ENCODE peak calls at places on chromosomes 7 and 10, in seven cellular contexts. One of them, this sample, is unnamed.

GRCh38 chr10:131848741-131849590 is 51.8 kb upstream of the PPP2R2D start:
- DNase-seq in NCI-H1092: no peak
- DNase-seq in tibial nerve: no peak
- DNase-seq in heart right ventricle: no peak
- DNase-seq in activated T-cell treated with anti-CD3 and anti-CD28 coated beads for 1 hour: no peak
- DNase-seq in amniotic epithelial cell: no peak
- DNase-seq in activated gamma-delta T cell: no peak
- DNase-seq in this sample: peak

GRCh38 chr7:2734761-2735571 is 47.0 kb downstream of the AMZ1 start:
- DNase-seq in NCI-H1092: peak
- DNase-seq in tibial nerve: no peak
- DNase-seq in heart right ventricle: peak
- DNase-seq in activated T-cell treated with anti-CD3 and anti-CD28 coated beads for 1 hour: no peak
- DNase-seq in amniotic epithelial cell: peak
- DNase-seq in activated gamma-delta T cell: no peak
- DNase-seq in this sample: peak

GRCh38 chr10:116756277-116756676 is 13.9 kb upstream of the HSPA12A start:
- DNase-seq in NCI-H1092: no peak
- DNase-seq in tibial nerve: no peak
- DNase-seq in heart right ventricle: no peak
- DNase-seq in activated T-cell treated with anti-CD3 and anti-CD28 coated beads for 1 hour: no peak
- DNase-seq in amniotic epithelial cell: no peak
- DNase-seq in activated gamma-delta T cell: no peak
- DNase-seq in this sample: no peak

GRCh38 chr10:129870042-129870757 is 93.9 kb downstream of the EBF3 start:
- DNase-seq in NCI-H1092: no peak
- DNase-seq in tibial nerve: no peak
- DNase-seq in heart right ventricle: no peak
- DNase-seq in activated T-cell treated with anti-CD3 and anti-CD28 coated beads for 1 hour: no peak
- DNase-seq in amniotic epithelial cell: no peak
- DNase-seq in activated gamma-delta T cell: no peak
- DNase-seq in this sample: no peak

GRCh38 chr7:29400435-29400834 is 163.2 kb upstream of the PRR15 start:
- DNase-seq in NCI-H1092: no peak
- DNase-seq in tibial nerve: no peak
- DNase-seq in heart right ventricle: no peak
- DNase-seq in activated T-cell treated with anti-CD3 and anti-CD28 coated beads for 1 hour: no peak
- DNase-seq in amniotic epithelial cell: no peak
- DNase-seq in activated gamma-delta T cell: no peak
- DNase-seq in this sample: no peak

GRCh38 chr7:111531993-111532392 is 30.3 kb downstream of the IMMP2L start:
- DNase-seq in NCI-H1092: no peak
- DNase-seq in tibial nerve: no peak
- DNase-seq in heart right ventricle: no peak
- DNase-seq in activated T-cell treated with anti-CD3 and anti-CD28 coated beads for 1 hour: no peak
- DNase-seq in amniotic epithelial cell: peak
- DNase-seq in activated gamma-delta T cell: no peak
- DNase-seq in this sample: no peak

GRCh38 chr10:79306644-79307220 is 40.5 kb upstream of the PPIF start:
- DNase-seq in NCI-H1092: no peak
- DNase-seq in tibial nerve: no peak
- DNase-seq in heart right ventricle: no peak
- DNase-seq in activated T-cell treated with anti-CD3 and anti-CD28 coated beads for 1 hour: no peak
- DNase-seq in amniotic epithelial cell: no peak
- DNase-seq in activated gamma-delta T cell: no peak
- DNase-seq in this sample: no peak

GRCh38 chr7:143979999-143980398 is 20.1 kb upstream of the OR6B1 start:
- DNase-seq in NCI-H1092: no peak
- DNase-seq in tibial nerve: no peak
- DNase-seq in heart right ventricle: no peak
- DNase-seq in activated T-cell treated with anti-CD3 and anti-CD28 coated beads for 1 hour: no peak
- DNase-seq in amniotic epithelial cell: no peak
- DNase-seq in activated gamma-delta T cell: no peak
- DNase-seq in this sample: no peak

GRCh38 chr10:116765549-116766162 is 23.3 kb upstream of the HSPA12A start:
- DNase-seq in NCI-H1092: no peak
- DNase-seq in tibial nerve: no peak
- DNase-seq in heart right ventricle: no peak
- DNase-seq in activated T-cell treated with anti-CD3 and anti-CD28 coated beads for 1 hour: peak
- DNase-seq in amniotic epithelial cell: no peak
- DNase-seq in activated gamma-delta T cell: no peak
- DNase-seq in this sample: no peak

GRCh38 chr7:86152926-86153325 is 490.8 kb upstream of the GRM3 start:
- DNase-seq in NCI-H1092: no peak
- DNase-seq in tibial nerve: no peak
- DNase-seq in heart right ventricle: no peak
- DNase-seq in activated T-cell treated with anti-CD3 and anti-CD28 coated beads for 1 hour: no peak
- DNase-seq in amniotic epithelial cell: no peak
- DNase-seq in activated gamma-delta T cell: no peak
- DNase-seq in this sample: no peak

GRCh38 chr10:114694735-114695134 is 36.7 kb upstream of the ABLIM1 start:
- DNase-seq in NCI-H1092: peak
- DNase-seq in tibial nerve: no peak
- DNase-seq in heart right ventricle: no peak
- DNase-seq in activated T-cell treated with anti-CD3 and anti-CD28 coated beads for 1 hour: peak
- DNase-seq in amniotic epithelial cell: peak
- DNase-seq in activated gamma-delta T cell: no peak
- DNase-seq in this sample: no peak

GRCh38 chr7:127391591-127392181 is 822 bp downstream of the ZNF800 start:
- DNase-seq in NCI-H1092: no peak
- DNase-seq in tibial nerve: no peak
- DNase-seq in heart right ventricle: peak
- DNase-seq in activated T-cell treated with anti-CD3 and anti-CD28 coated beads for 1 hour: peak
- DNase-seq in amniotic epithelial cell: peak
- DNase-seq in activated gamma-delta T cell: peak
- DNase-seq in this sample: no peak

GRCh38 chr10:52170776-52171175 is 143.3 kb upstream of the DKK1 start:
- DNase-seq in NCI-H1092: no peak
- DNase-seq in tibial nerve: no peak
- DNase-seq in heart right ventricle: no peak
- DNase-seq in activated T-cell treated with anti-CD3 and anti-CD28 coated beads for 1 hour: no peak
- DNase-seq in amniotic epithelial cell: no peak
- DNase-seq in activated gamma-delta T cell: no peak
- DNase-seq in this sample: no peak

GRCh38 chr10:86523348-86523747 is 1.8 kb upstream of the WAPL start:
- DNase-seq in NCI-H1092: no peak
- DNase-seq in tibial nerve: no peak
- DNase-seq in heart right ventricle: no peak
- DNase-seq in activated T-cell treated with anti-CD3 and anti-CD28 coated beads for 1 hour: no peak
- DNase-seq in amniotic epithelial cell: no peak
- DNase-seq in activated gamma-delta T cell: no peak
- DNase-seq in this sample: no peak

GRCh38 chr10:34319197-34319846 is 495.8 kb downstream of the PARD3 start:
- DNase-seq in NCI-H1092: peak
- DNase-seq in tibial nerve: no peak
- DNase-seq in heart right ventricle: peak
- DNase-seq in activated T-cell treated with anti-CD3 and anti-CD28 coated beads for 1 hour: no peak
- DNase-seq in amniotic epithelial cell: peak
- DNase-seq in activated gamma-delta T cell: no peak
- DNase-seq in this sample: peak

GRCh38 chr7:95527033-95527775 is 41.5 kb downstream of the ASB4 start:
- DNase-seq in NCI-H1092: peak
- DNase-seq in tibial nerve: peak
- DNase-seq in heart right ventricle: peak
- DNase-seq in activated T-cell treated with anti-CD3 and anti-CD28 coated beads for 1 hour: no peak
- DNase-seq in amniotic epithelial cell: peak
- DNase-seq in activated gamma-delta T cell: no peak
- DNase-seq in this sample: no peak

GRCh38 chr10:56547163-56547562 is 186.1 kb upstream of the ZWINT start:
- DNase-seq in NCI-H1092: peak
- DNase-seq in tibial nerve: no peak
- DNase-seq in heart right ventricle: no peak
- DNase-seq in activated T-cell treated with anti-CD3 and anti-CD28 coated beads for 1 hour: no peak
- DNase-seq in amniotic epithelial cell: no peak
- DNase-seq in activated gamma-delta T cell: no peak
- DNase-seq in this sample: no peak

GRCh38 chr10:91350651-91351081 is 59.5 kb upstream of the HECTD2 start:
- DNase-seq in NCI-H1092: no peak
- DNase-seq in tibial nerve: no peak
- DNase-seq in heart right ventricle: no peak
- DNase-seq in activated T-cell treated with anti-CD3 and anti-CD28 coated beads for 1 hour: no peak
- DNase-seq in amniotic epithelial cell: no peak
- DNase-seq in activated gamma-delta T cell: no peak
- DNase-seq in this sample: no peak

GRCh38 chr7:1223196-1224092 is 9.2 kb upstream of the UNCX start:
- DNase-seq in NCI-H1092: no peak
- DNase-seq in tibial nerve: no peak
- DNase-seq in heart right ventricle: no peak
- DNase-seq in activated T-cell treated with anti-CD3 and anti-CD28 coated beads for 1 hour: no peak
- DNase-seq in amniotic epithelial cell: no peak
- DNase-seq in activated gamma-delta T cell: no peak
- DNase-seq in this sample: no peak

GRCh38 chr10:92123031-92123450 is 167.8 kb downstream of the CPEB3 start:
- DNase-seq in NCI-H1092: no peak
- DNase-seq in tibial nerve: no peak
- DNase-seq in heart right ventricle: no peak
- DNase-seq in activated T-cell treated with anti-CD3 and anti-CD28 coated beads for 1 hour: no peak
- DNase-seq in amniotic epithelial cell: no peak
- DNase-seq in activated gamma-delta T cell: no peak
- DNase-seq in this sample: no peak

GRCh38 chr7:48389977-48390376 is 218.7 kb downstream of the ABCA13 start:
- DNase-seq in NCI-H1092: no peak
- DNase-seq in tibial nerve: peak
- DNase-seq in heart right ventricle: no peak
- DNase-seq in activated T-cell treated with anti-CD3 and anti-CD28 coated beads for 1 hour: no peak
- DNase-seq in amniotic epithelial cell: peak
- DNase-seq in activated gamma-delta T cell: no peak
- DNase-seq in this sample: no peak

GRCh38 chr7:786472-787255 is 45.6 kb upstream of the SUN1 start:
- DNase-seq in NCI-H1092: peak
- DNase-seq in tibial nerve: peak
- DNase-seq in heart right ventricle: peak
- DNase-seq in activated T-cell treated with anti-CD3 and anti-CD28 coated beads for 1 hour: peak
- DNase-seq in amniotic epithelial cell: peak
- DNase-seq in activated gamma-delta T cell: no peak
- DNase-seq in this sample: peak

GRCh38 chr7:128352138-128352537 is 8.4 kb upstream of the RBM28 start:
- DNase-seq in NCI-H1092: peak
- DNase-seq in tibial nerve: no peak
- DNase-seq in heart right ventricle: peak
- DNase-seq in activated T-cell treated with anti-CD3 and anti-CD28 coated beads for 1 hour: no peak
- DNase-seq in amniotic epithelial cell: peak
- DNase-seq in activated gamma-delta T cell: no peak
- DNase-seq in this sample: peak

GRCh38 chr7:70542750-70543376 is 589.1 kb upstream of the GALNT17 start:
- DNase-seq in NCI-H1092: no peak
- DNase-seq in tibial nerve: no peak
- DNase-seq in heart right ventricle: no peak
- DNase-seq in activated T-cell treated with anti-CD3 and anti-CD28 coated beads for 1 hour: no peak
- DNase-seq in amniotic epithelial cell: no peak
- DNase-seq in activated gamma-delta T cell: no peak
- DNase-seq in this sample: no peak

GRCh38 chr7:129906700-129907099 is 46.1 kb downstream of the UBE2H start:
- DNase-seq in NCI-H1092: no peak
- DNase-seq in tibial nerve: no peak
- DNase-seq in heart right ventricle: no peak
- DNase-seq in activated T-cell treated with anti-CD3 and anti-CD28 coated beads for 1 hour: no peak
- DNase-seq in amniotic epithelial cell: peak
- DNase-seq in activated gamma-delta T cell: no peak
- DNase-seq in this sample: no peak

GRCh38 chr10:86857097-86857825 is 100.2 kb downstream of the MMRN2 start:
- DNase-seq in NCI-H1092: no peak
- DNase-seq in tibial nerve: no peak
- DNase-seq in heart right ventricle: no peak
- DNase-seq in activated T-cell treated with anti-CD3 and anti-CD28 coated beads for 1 hour: no peak
- DNase-seq in amniotic epithelial cell: peak
- DNase-seq in activated gamma-delta T cell: no peak
- DNase-seq in this sample: no peak

GRCh38 chr10:91901784-91902677 is 7.3 kb downstream of the FGFBP3 start:
- DNase-seq in NCI-H1092: no peak
- DNase-seq in tibial nerve: no peak
- DNase-seq in heart right ventricle: no peak
- DNase-seq in activated T-cell treated with anti-CD3 and anti-CD28 coated beads for 1 hour: peak
- DNase-seq in amniotic epithelial cell: peak
- DNase-seq in activated gamma-delta T cell: no peak
- DNase-seq in this sample: no peak

GRCh38 chr7:42162560-42163325 is 74.3 kb downstream of the GLI3 start:
- DNase-seq in NCI-H1092: no peak
- DNase-seq in tibial nerve: no peak
- DNase-seq in heart right ventricle: no peak
- DNase-seq in activated T-cell treated with anti-CD3 and anti-CD28 coated beads for 1 hour: no peak
- DNase-seq in amniotic epithelial cell: peak
- DNase-seq in activated gamma-delta T cell: no peak
- DNase-seq in this sample: no peak

GRCh38 chr10:79292789-79293746 is 54.2 kb upstream of the PPIF start:
- DNase-seq in NCI-H1092: no peak
- DNase-seq in tibial nerve: no peak
- DNase-seq in heart right ventricle: no peak
- DNase-seq in activated T-cell treated with anti-CD3 and anti-CD28 coated beads for 1 hour: no peak
- DNase-seq in amniotic epithelial cell: no peak
- DNase-seq in activated gamma-delta T cell: no peak
- DNase-seq in this sample: peak

GRCh38 chr10:120436431-120437142 is 20.4 kb upstream of the PLPP4 start:
- DNase-seq in NCI-H1092: no peak
- DNase-seq in tibial nerve: no peak
- DNase-seq in heart right ventricle: no peak
- DNase-seq in activated T-cell treated with anti-CD3 and anti-CD28 coated beads for 1 hour: no peak
- DNase-seq in amniotic epithelial cell: no peak
- DNase-seq in activated gamma-delta T cell: no peak
- DNase-seq in this sample: no peak

GRCh38 chr7:72405871-72406270 is 6.3 kb downstream of the CALN1 start:
- DNase-seq in NCI-H1092: no peak
- DNase-seq in tibial nerve: no peak
- DNase-seq in heart right ventricle: no peak
- DNase-seq in activated T-cell treated with anti-CD3 and anti-CD28 coated beads for 1 hour: no peak
- DNase-seq in amniotic epithelial cell: no peak
- DNase-seq in activated gamma-delta T cell: no peak
- DNase-seq in this sample: no peak

GRCh38 chr10:62726142-62726541 is 78.4 kb upstream of the ADO start:
- DNase-seq in NCI-H1092: no peak
- DNase-seq in tibial nerve: no peak
- DNase-seq in heart right ventricle: no peak
- DNase-seq in activated T-cell treated with anti-CD3 and anti-CD28 coated beads for 1 hour: no peak
- DNase-seq in amniotic epithelial cell: no peak
- DNase-seq in activated gamma-delta T cell: no peak
- DNase-seq in this sample: no peak

GRCh38 chr10:110679633-110680472 is 35.7 kb downstream of the RBM20 start:
- DNase-seq in NCI-H1092: no peak
- DNase-seq in tibial nerve: no peak
- DNase-seq in heart right ventricle: peak
- DNase-seq in activated T-cell treated with anti-CD3 and anti-CD28 coated beads for 1 hour: no peak
- DNase-seq in amniotic epithelial cell: no peak
- DNase-seq in activated gamma-delta T cell: no peak
- DNase-seq in this sample: no peak

GRCh38 chr7:92691578-92691977 is 101.4 kb upstream of the FAM133B start:
- DNase-seq in NCI-H1092: peak
- DNase-seq in tibial nerve: no peak
- DNase-seq in heart right ventricle: no peak
- DNase-seq in activated T-cell treated with anti-CD3 and anti-CD28 coated beads for 1 hour: no peak
- DNase-seq in amniotic epithelial cell: peak
- DNase-seq in activated gamma-delta T cell: no peak
- DNase-seq in this sample: no peak

GRCh38 chr7:23106491-23106800 is 861 bp downstream of the KLHL7 start:
- DNase-seq in NCI-H1092: peak
- DNase-seq in tibial nerve: peak
- DNase-seq in heart right ventricle: peak
- DNase-seq in activated T-cell treated with anti-CD3 and anti-CD28 coated beads for 1 hour: no peak
- DNase-seq in amniotic epithelial cell: no peak
- DNase-seq in activated gamma-delta T cell: no peak
- DNase-seq in this sample: peak

GRCh38 chr7:30543815-30544525 is 39.3 kb upstream of the GGCT start:
- DNase-seq in NCI-H1092: no peak
- DNase-seq in tibial nerve: no peak
- DNase-seq in heart right ventricle: no peak
- DNase-seq in activated T-cell treated with anti-CD3 and anti-CD28 coated beads for 1 hour: no peak
- DNase-seq in amniotic epithelial cell: peak
- DNase-seq in activated gamma-delta T cell: no peak
- DNase-seq in this sample: no peak

GRCh38 chr10:77602231-77602912 is 35.2 kb downstream of the KCNMA1 start:
- DNase-seq in NCI-H1092: no peak
- DNase-seq in tibial nerve: no peak
- DNase-seq in heart right ventricle: no peak
- DNase-seq in activated T-cell treated with anti-CD3 and anti-CD28 coated beads for 1 hour: no peak
- DNase-seq in amniotic epithelial cell: peak
- DNase-seq in activated gamma-delta T cell: no peak
- DNase-seq in this sample: no peak

GRCh38 chr10:90075995-90076394 is 374.6 kb downstream of the KIF20B start:
- DNase-seq in NCI-H1092: no peak
- DNase-seq in tibial nerve: no peak
- DNase-seq in heart right ventricle: no peak
- DNase-seq in activated T-cell treated with anti-CD3 and anti-CD28 coated beads for 1 hour: no peak
- DNase-seq in amniotic epithelial cell: no peak
- DNase-seq in activated gamma-delta T cell: no peak
- DNase-seq in this sample: no peak